ENCODE peak calls at places on chromosomes 1 and 21, in four cellular contexts. D is IMR-90, S is GM20000, M is DMS79. T is an unnamed sample.

GRCh38 chr1:199736646-199737045 is 290.9 kb upstream of the NR5A2 start:
- DNase-seq in S (no peak), M (no peak), D (no peak), T (no peak)

GRCh38 chr1:71908313-71908712 is 374.0 kb downstream of the NEGR1 start:
- DNase-seq in M (peak), D (peak), S (no peak), T (no peak)

GRCh38 chr1:98304888-98305287 is 356.6 kb upstream of the SNX7 start:
- DNase-seq in M (no peak), S (no peak), D (peak), T (no peak)

GRCh38 chr1:156123356-156124196 is 9.1 kb downstream of the LMNA start:
- DNase-seq in D (peak), M (peak), S (no peak), T (peak)

GRCh38 chr1:226736908-226737818 is 1.9 kb downstream of the ITPKB start:
- DNase-seq in S (peak), D (peak), M (peak), T (peak)

GRCh38 chr1:202104073-202104472 is 18.6 kb upstream of the GPR37L1 start:
- DNase-seq in D (no peak), S (no peak), M (no peak), T (no peak)

GRCh38 chr1:78318011-78318410 is 172.8 kb upstream of the PTGFR start:
- DNase-seq in D (no peak), M (no peak), S (no peak), T (no peak)

GRCh38 chr21:44764319-44765230 is 37.0 kb downstream of the UBE2G2 start:
- DNase-seq in D (no peak), S (no peak), M (no peak), T (no peak)

GRCh38 chr1:212951058-212951923 is 950 bp downstream of the VASH2 start:
- DNase-seq in D (no peak), S (peak), M (no peak), T (no peak)

GRCh38 chr21:41933259-41934079 is 20.3 kb downstream of the C2CD2 start:
- DNase-seq in D (peak), M (no peak), S (no peak), T (no peak)

GRCh38 chr1:14149431-14149830 is 449.1 kb upstream of the KAZN start:
- DNase-seq in D (no peak), M (no peak), S (no peak), T (no peak)

GRCh38 chr1:20347699-20348098 is 57.0 kb downstream of the VWA5B1 start:
- DNase-seq in M (no peak), S (no peak), D (no peak), T (no peak)

GRCh38 chr1:100009458-100009857 is 39.7 kb downstream of the SLC35A3 start:
- DNase-seq in M (no peak), S (no peak), D (peak), T (no peak)

GRCh38 chr1:3032371-3032862 is 11.2 kb downstream of the ACTRT2 start:
- DNase-seq in M (no peak), S (no peak), D (no peak), T (no peak)

GRCh38 chr1:205251576-205251975 is 23.8 kb downstream of the TMCC2 start:
- DNase-seq in M (no peak), D (no peak), S (no peak), T (no peak)

GRCh38 chr1:218755128-218755527 is 410.0 kb downstream of the TGFB2 start:
- DNase-seq in M (no peak), S (no peak), D (no peak), T (no peak)

GRCh38 chr1:13823936-13824335 is 123.9 kb downstream of the PRDM2 start:
- DNase-seq in M (no peak), S (no peak), D (no peak), T (no peak)

GRCh38 chr1:117879284-117879683 is 50.1 kb downstream of the GDAP2 start:
- DNase-seq in M (no peak), S (no peak), D (no peak), T (no peak)

GRCh38 chr1:113830039-113830438 is 17.8 kb upstream of the RSBN1 start:
- DNase-seq in S (no peak), D (peak), M (no peak), T (no peak)

GRCh38 chr1:232279909-232280308 is 350.0 kb downstream of the SIPA1L2 start:
- DNase-seq in S (no peak), D (no peak), M (no peak), T (no peak)

GRCh38 chr1:39992229-39992628 is 37.3 kb downstream of the MFSD2A start:
- DNase-seq in D (peak), S (no peak), M (no peak), T (no peak)

GRCh38 chr1:93177991-93178390 is 2.2 kb downstream of the TMED5 start:
- DNase-seq in M (no peak), S (no peak), D (peak), T (no peak)

GRCh38 chr1:59952065-59952464 is 25.5 kb upstream of the CYP2J2 start:
- DNase-seq in M (no peak), S (no peak), D (peak), T (no peak)